ENCODE peak calls at places on chromosomes 16 and 17, in five cellular contexts. S is uterus, C is trophoblast cell, A is GM06990, V is PC-3. E is an unnamed sample. For H3K36me3, the result is how much of the 10 kb centered on the place peaks cover.

GRCh38 chr17:41020346-41020745 is 6.7 kb downstream of the KRTAP1-5 start:
- DNase-seq in A (no peak), C (no peak), S (no peak), V (peak), E (no peak)

GRCh38 chr17:32593003-32593402 is 106.2 kb downstream of the CDK5R1 start:
- DNase-seq in C (no peak), A (no peak), S (no peak), V (peak), E (no peak)

GRCh38 chr17:57993471-57994365 is 5.7 kb upstream of the VEZF1 start:
- DNase-seq in A (no peak), C (no peak), S (no peak), V (no peak), E (no peak)

GRCh38 chr17:61405047-61405685 is 5.5 kb downstream of the TBX2 start:
- DNase-seq in V (no peak), C (no peak), S (no peak), A (no peak), E (no peak)

GRCh38 chr16:28503470-28504259 is 3.0 kb downstream of the IL27 start:
- DNase-seq in A (no peak), S (no peak), C (peak), V (no peak), E (no peak)

GRCh38 chr17:9330140-9330902 is 245.3 kb downstream of the STX8 start:
- DNase-seq in A (no peak), S (no peak), C (no peak), V (no peak), E (no peak)

GRCh38 chr17:59373879-59374495 is 42.5 kb downstream of the YPEL2 start:
- DNase-seq in S (peak), V (no peak), A (no peak), C (peak), E (no peak)

GRCh38 chr16:68370921-68371651 is 60.3 kb downstream of the PRMT7 start:
- DNase-seq in V (no peak), C (no peak), A (no peak), S (no peak), E (no peak)

GRCh38 chr17:77332034-77332971 is 191.5 kb downstream of the SEC14L1 start:
- DNase-seq in V (peak), C (peak), A (no peak), S (no peak), E (no peak)

GRCh38 chr17:21676281-21677111 is 15.8 kb upstream of the KCNJ18 start:
- DNase-seq in V (no peak), S (no peak), C (no peak), A (no peak), E (peak)

GRCh38 chr17:7438050-7438614 is 1.2 kb upstream of the FGF11 start:
- DNase-seq in A (peak), C (peak), S (peak), V (no peak), E (peak)

GRCh38 chr17:79027274-79027924 is 3.4 kb downstream of the C1QTNF1 start:
- DNase-seq in A (no peak), C (no peak), S (peak), V (no peak), E (no peak)

GRCh38 chr17:64315032-64315490 is 52.0 kb upstream of the TEX2 start:
- DNase-seq in S (peak), A (no peak), C (no peak), V (no peak), E (peak)

GRCh38 chr16:4327782-4328579 is 12.1 kb downstream of the GLIS2 start:
- DNase-seq in A (no peak), S (peak), V (no peak), C (no peak), E (peak)

GRCh38 chr16:89696598-89697128 is 4.8 kb downstream of the SPATA2L start:
- DNase-seq in V (no peak), S (no peak), C (no peak), A (peak), E (no peak)

GRCh38 chr16:88438084-88438870 is 14.8 kb upstream of the ZFPM1 start:
- DNase-seq in A (no peak), C (no peak), V (no peak), S (no peak), E (no peak)

DNA sequence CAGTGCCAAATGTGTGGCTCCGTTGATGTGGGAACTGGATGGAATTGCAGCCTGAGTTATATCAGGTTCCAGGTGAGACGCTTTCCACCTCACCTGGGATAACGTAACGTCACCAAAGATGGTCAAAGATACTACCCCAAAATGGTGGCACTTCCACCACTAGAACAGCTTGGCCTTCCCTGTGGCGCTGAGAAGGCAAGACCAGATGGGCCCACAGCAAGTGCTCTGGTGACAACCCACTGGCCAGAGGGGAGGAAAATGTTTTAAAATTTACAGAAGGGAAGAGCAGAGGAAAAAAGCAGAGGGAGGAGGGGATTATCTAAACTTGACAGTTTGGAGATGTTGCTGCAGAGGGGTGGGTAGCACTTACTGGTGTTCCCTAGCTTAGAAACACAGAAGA is 7.5 kb upstream of the ITGA2B start:
- DNase-seq in C (no peak), A (no peak), V (no peak), S (no peak), E (no peak)
- H3K36me3 ChIP-seq in C (under half), A (under half), V (under half), S (under half), E (under half)

GRCh38 chr16:71648921-71649320 is 22.9 kb downstream of the MARVELD3 start:
- DNase-seq in C (no peak), S (no peak), V (peak), A (no peak), E (no peak)
- H3K36me3 ChIP-seq in C (under half), S (under half), V (under half), A (under half), E (under half)

GRCh38 chr17:42493324-42493723 is 34.6 kb downstream of the ATP6V0A1 start:
- DNase-seq in C (no peak), V (no peak), S (no peak), A (no peak), E (no peak)

DNA sequence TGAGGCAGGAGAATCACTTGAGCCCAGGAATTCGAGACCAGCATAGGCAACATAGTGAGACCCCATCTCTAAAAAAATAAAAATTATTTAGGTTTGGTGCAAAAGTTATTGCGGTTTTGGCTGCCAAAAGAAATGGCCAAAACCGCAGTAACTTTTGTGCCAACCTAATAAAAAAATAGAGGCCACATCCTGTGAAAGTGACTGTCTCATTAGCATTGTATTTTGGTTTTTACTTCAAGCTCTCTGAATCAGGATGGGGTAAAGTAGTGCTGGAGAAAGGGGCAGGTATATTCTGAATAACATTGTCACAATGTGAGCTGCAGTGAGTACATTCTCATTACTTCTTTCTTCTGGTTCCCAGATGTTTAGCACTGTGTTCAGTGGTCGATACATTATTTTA is 36.0 kb downstream of the ATP6V0A1 start:
- DNase-seq in A (no peak), V (no peak), C (no peak), S (no peak), E (no peak)
- H3K36me3 ChIP-seq in A (under half), V (under half), C (under half), S (under half), E (under half)

GRCh38 chr16:30083216-30084055 is 7.6 kb downstream of the PPP4C start:
- DNase-seq in V (no peak), C (no peak), A (no peak), S (no peak), E (no peak)
- H3K36me3 ChIP-seq in V (under half), C (half or more), A (half or more), S (under half), E (under half)

GRCh38 chr17:18238299-18238698 is 12.9 kb downstream of the LLGL1 start:
- DNase-seq in A (no peak), S (no peak), C (no peak), V (no peak), E (no peak)
- H3K36me3 ChIP-seq in A (under half), S (under half), C (half or more), V (under half), E (under half)

DNA sequence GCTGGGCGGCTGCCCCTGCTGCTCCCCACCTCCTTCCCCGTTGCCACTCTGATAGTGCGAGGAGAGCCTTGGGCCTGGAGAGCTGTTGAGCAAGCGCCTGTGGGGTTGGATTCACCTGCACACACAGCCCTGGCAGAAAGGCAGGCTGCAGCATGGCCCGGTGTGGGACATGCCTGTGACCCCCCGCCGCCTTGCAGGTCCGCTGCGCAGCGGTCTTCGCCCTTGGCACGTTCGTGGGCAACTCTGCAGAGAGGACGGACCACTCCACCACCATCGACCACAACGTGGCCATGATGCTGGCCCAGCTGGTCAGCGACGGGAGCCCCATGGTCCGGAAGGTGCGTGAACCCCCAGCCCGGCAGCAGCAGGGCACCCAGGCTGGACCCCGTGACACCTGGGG is 106.8 kb upstream of the CHMP6 start:
- DNase-seq in C (no peak), A (no peak), S (no peak), V (no peak), E (no peak)
- H3K36me3 ChIP-seq in C (under half), A (under half), S (under half), V (under half), E (under half)

GRCh38 chr17:50703162-50703561 is 4.6 kb downstream of the ANKRD40 start:
- DNase-seq in A (no peak), V (no peak), C (no peak), S (no peak), E (no peak)
- H3K36me3 ChIP-seq in A (under half), V (under half), C (under half), S (under half), E (under half)

DNA sequence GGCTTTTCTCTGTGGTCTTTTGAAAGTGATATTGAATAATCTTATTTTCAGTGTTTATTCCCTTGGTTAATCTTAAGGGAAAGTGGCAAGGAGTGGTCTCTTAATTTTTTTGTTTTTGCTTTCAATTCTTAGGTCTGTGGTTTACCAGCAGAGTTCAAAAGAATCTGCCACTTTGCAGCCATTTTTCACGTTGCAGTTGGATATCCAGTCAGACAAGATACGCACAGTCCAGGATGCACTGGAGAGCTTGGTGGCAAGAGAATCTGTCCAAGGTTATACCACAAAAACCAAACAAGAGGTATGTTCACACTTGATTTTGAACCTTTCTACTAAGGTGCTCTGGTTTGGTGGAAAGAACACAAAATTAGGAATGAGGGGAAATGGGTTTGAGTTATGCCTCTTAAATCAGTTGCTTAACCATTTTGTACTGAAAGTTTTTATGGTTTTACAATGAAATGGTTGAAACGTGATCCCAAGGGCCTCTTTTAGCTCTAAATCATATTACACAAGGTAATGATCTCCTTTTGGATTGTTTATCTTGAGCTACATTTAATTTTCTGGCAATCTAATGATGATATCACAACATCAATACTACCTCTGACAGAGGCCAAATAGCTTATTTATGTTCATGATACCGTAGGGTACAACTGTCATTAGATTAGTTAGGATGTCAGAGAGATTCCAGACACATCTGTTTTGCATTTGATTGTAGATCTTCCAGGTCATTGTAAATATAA is 51.6 kb upstream of the CRISPLD2 start:
- DNase-seq in C (no peak), S (no peak), V (no peak), A (no peak), E (no peak)
- H3K36me3 ChIP-seq in C (half or more), S (under half), V (under half), A (under half), E (under half)

E was measured in prostate gland.